ENCODE peak calls at places on chromosomes 16 and 17, in six cellular contexts. H, K, J, D, T and U are unnamed samples.

GRCh38 chr16:54459509-54460235 is 173.1 kb upstream of the IRX3 start:
- DNase-seq in K (no peak), T (no peak), J (no peak), D (no peak), H (no peak), U (no peak)

GRCh38 chr16:85961988-85962915 is 63.3 kb downstream of the IRF8 start:
- DNase-seq in K (no peak), T (no peak), H (no peak), D (no peak), J (no peak), U (no peak)

GRCh38 chr17:74833501-74834361 is 26.0 kb downstream of the GRIN2C start:
- DNase-seq in T (no peak), J (no peak), D (no peak), K (no peak), H (no peak), U (no peak)

GRCh38 chr17:61399131-61400057 is at the start of gene TBX2:
- DNase-seq in T (peak), D (peak), J (peak), H (no peak), K (no peak), U (no peak)

GRCh38 chr16:54375056-54375455 is 88.5 kb upstream of the IRX3 start:
- DNase-seq in T (no peak), J (no peak), K (no peak), D (no peak), H (no peak), U (no peak)

GRCh38 chr16:19859603-19860002 is 25.0 kb downstream of the GPRC5B start:
- DNase-seq in H (no peak), T (no peak), J (no peak), D (no peak), K (no peak), U (peak)

GRCh38 chr16:80323187-80323807 is 217.5 kb upstream of the DYNLRB2 start:
- DNase-seq in H (no peak), T (no peak), K (no peak), D (no peak), J (no peak), U (no peak)

GRCh38 chr16:79728048-79728922 is 127.7 kb upstream of the MAF start:
- DNase-seq in K (no peak), D (no peak), T (no peak), H (no peak), J (no peak), U (no peak)

GRCh38 chr17:44444735-44445105 is 55.3 kb upstream of the ITGA2B start:
- DNase-seq in J (no peak), T (no peak), H (no peak), D (no peak), K (no peak), U (no peak)

GRCh38 chr16:88194397-88195020 is 188.2 kb upstream of the ZNF469 start:
- DNase-seq in T (no peak), J (no peak), K (peak), D (no peak), H (no peak), U (peak)